ENCODE peak calls at places on chromosomes 11 and 22, in six cellular contexts. D, V, S, L, X and U are unnamed samples. For H3K9me3, the result is how much of the 10 kb centered on the place peaks cover.

GRCh38 chr22:50253941-50254340 is 2.9 kb upstream of the HDAC10 start:
- DNase-seq in D (no peak), V (no peak), S (no peak), L (no peak), X (no peak), U (no peak)

GRCh38 chr22:40407831-40408717 is 37.7 kb downstream of the SGSM3 start:
- DNase-seq in D (no peak), V (no peak), S (no peak), L (peak), X (no peak), U (no peak)

GRCh38 chr22:24146791-24147353 is 34.4 kb upstream of the SUSD2 start:
- DNase-seq in D (peak), V (no peak), S (peak), L (no peak), X (peak), U (peak)

GRCh38 chr11:87722756-87723599 is 452.3 kb downstream of the RAB38 start:
- DNase-seq in D (no peak), V (peak), S (peak), L (no peak), X (no peak), U (peak)

GRCh38 chr11:82043316-82043715 is 690.3 kb downstream of the FAM181B start:
- DNase-seq in D (no peak), V (no peak), S (no peak), L (no peak), X (no peak), U (no peak)

GRCh38 chr11:119320593-119321524 is 3.9 kb upstream of the MCAM start:
- DNase-seq in D (peak), V (peak), S (peak), L (peak), X (peak), U (peak)

GRCh38 chr11:76314741-76315090 is 66.2 kb downstream of the THAP12 start:
- DNase-seq in D (no peak), V (peak), S (no peak), L (no peak), X (peak), U (peak)

GRCh38 chr11:78419327-78419726 is 1.7 kb upstream of the GAB2 start:
- DNase-seq in D (peak), V (peak), S (no peak), L (no peak), X (peak), U (no peak)

GRCh38 chr11:123677510-123677909 is 23.1 kb upstream of the SCN3B start:
- DNase-seq in D (no peak), V (no peak), S (no peak), L (no peak), X (no peak), U (no peak)

GRCh38 chr22:43305806-43306205 is 37.4 kb downstream of the SCUBE1 start:
- DNase-seq in D (no peak), V (no peak), S (no peak), L (no peak), X (no peak), U (no peak)

GRCh38 chr11:112558691-112559090 is 298.0 kb upstream of the PLET1 start:
- DNase-seq in D (no peak), V (no peak), S (no peak), L (no peak), X (no peak), U (no peak)

GRCh38 chr22:22352376-22352999 is 107.9 kb downstream of the VPREB1 start:
- DNase-seq in D (no peak), V (no peak), S (no peak), L (no peak), X (no peak), U (no peak)

GRCh38 chr11:120235024-120235628 is 4.8 kb upstream of the POU2F3 start:
- DNase-seq in D (no peak), V (peak), S (peak), L (no peak), X (peak), U (peak)

GRCh38 chr11:117819096-117820040 is 5.2 kb downstream of the FXYD2 start:
- DNase-seq in D (peak), V (peak), S (peak), L (no peak), X (peak), U (peak)

GRCh38 chr11:67303989-67304411 is 670 bp downstream of the SSH3 start:
- DNase-seq in D (peak), V (peak), S (no peak), L (peak), X (no peak), U (peak)
- H3K4me3 ChIP-seq in D (peak), V (peak), S (peak), L (peak), X (peak), U (peak)

GRCh38 chr11:58768137-58768536 is 36.4 kb upstream of the GLYAT start:
- DNase-seq in D (no peak), V (no peak), S (no peak), L (no peak), X (no peak), U (no peak)

GRCh38 chr11:58765078-58765477 is 33.3 kb upstream of the GLYAT start:
- DNase-seq in D (no peak), V (no peak), S (no peak), L (no peak), X (no peak), U (no peak)

GRCh38 chr11:58757449-58757848 is 25.7 kb upstream of the GLYAT start:
- DNase-seq in D (no peak), V (no peak), S (no peak), L (no peak), X (no peak), U (no peak)

GRCh38 chr11:58762284-58763119 is 30.8 kb upstream of the GLYAT start:
- DNase-seq in D (no peak), V (no peak), S (no peak), L (no peak), X (no peak), U (no peak)

GRCh38 chr11:58763120-58763490 is 31.4 kb upstream of the GLYAT start:
- DNase-seq in D (no peak), V (no peak), S (no peak), L (no peak), X (no peak), U (no peak)
- H3K27ac ChIP-seq in D (no peak), V (no peak), S (no peak), L (no peak), X (no peak), U (no peak)

DNA sequence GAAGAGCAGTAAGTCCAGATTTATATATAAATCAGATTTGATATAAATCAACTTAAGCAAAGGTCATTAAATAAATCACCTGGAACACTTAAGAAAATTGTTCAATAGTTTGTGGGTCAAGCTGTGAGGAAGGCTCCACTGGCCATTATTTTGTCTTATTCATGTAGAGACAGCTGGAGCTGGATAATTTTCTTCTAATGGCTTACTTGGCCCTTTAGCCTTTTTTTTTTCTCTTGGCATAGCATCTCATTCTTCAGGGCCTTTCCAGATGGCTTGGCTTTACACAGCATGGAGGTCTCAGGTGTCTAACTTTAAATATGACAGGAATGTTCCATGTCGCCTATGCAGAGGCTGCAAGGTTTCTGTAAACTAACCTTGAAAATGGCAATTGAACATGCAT is 247.9 kb upstream of the CNTN5 start:
- DNase-seq in D (no peak), V (no peak), S (no peak), L (no peak), X (no peak), U (no peak)
- H3K9me3 ChIP-seq in D (under half), V (under half), S (under half), L (under half), X (under half), U (under half)

DNA sequence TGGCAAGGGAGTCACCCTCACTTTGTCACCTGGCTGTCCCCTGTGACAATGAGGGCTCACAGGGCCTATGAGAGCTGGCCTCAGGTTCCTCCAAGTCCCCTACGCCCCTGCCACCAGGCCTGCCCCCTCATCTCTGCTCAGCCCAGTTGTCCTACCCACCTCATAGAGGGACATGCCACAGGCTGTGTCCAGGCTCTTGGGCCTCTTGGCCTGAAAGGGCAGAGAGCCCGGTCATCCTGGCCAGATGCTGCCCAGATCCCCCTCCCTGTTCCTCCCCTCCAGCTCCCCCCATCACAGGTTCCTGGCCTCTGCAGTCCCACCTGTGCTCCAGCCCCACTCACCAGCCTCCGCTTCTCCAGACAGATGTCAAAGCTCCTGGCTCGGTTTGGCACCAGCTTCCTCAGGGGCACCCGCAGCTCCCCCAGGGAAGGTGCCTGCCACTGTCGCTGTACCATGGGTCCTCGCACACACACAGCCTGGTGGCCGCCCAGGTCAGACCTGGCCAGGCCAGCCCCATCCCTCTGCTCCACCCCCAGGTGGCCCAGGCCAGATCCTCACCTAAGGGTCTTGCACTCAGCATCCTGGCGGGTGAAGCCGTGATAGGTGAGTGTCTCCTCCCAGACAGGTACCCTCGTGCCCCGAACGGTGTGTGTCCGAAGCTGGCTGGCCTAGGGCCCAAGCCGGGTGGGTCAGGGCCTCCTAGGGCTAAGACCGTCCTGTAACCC is 8.2 kb downstream of the NDUFV1 start:
- DNase-seq in D (no peak), V (no peak), S (no peak), L (peak), X (no peak), U (no peak)
- H3K4me3 ChIP-seq in D (peak), V (no peak), S (no peak), L (no peak), X (peak), U (no peak)

GRCh38 chr22:37660709-37661045 is 2.2 kb downstream of the PDXP start:
- DNase-seq in D (no peak), V (no peak), S (no peak), L (no peak), X (no peak), U (no peak)

GRCh38 chr22:37658133-37659065 is at the start of gene PDXP:
- DNase-seq in D (peak), V (peak), S (peak), L (peak), X (peak), U (peak)

GRCh38 chr22:37659066-37659896 is 758 bp downstream of the PDXP start:
- DNase-seq in D (no peak), V (no peak), S (no peak), L (peak), X (no peak), U (no peak)

GRCh38 chr22:37661160-37661924 is 2.8 kb downstream of the PDXP start:
- DNase-seq in D (no peak), V (peak), S (peak), L (no peak), X (peak), U (peak)

DNA sequence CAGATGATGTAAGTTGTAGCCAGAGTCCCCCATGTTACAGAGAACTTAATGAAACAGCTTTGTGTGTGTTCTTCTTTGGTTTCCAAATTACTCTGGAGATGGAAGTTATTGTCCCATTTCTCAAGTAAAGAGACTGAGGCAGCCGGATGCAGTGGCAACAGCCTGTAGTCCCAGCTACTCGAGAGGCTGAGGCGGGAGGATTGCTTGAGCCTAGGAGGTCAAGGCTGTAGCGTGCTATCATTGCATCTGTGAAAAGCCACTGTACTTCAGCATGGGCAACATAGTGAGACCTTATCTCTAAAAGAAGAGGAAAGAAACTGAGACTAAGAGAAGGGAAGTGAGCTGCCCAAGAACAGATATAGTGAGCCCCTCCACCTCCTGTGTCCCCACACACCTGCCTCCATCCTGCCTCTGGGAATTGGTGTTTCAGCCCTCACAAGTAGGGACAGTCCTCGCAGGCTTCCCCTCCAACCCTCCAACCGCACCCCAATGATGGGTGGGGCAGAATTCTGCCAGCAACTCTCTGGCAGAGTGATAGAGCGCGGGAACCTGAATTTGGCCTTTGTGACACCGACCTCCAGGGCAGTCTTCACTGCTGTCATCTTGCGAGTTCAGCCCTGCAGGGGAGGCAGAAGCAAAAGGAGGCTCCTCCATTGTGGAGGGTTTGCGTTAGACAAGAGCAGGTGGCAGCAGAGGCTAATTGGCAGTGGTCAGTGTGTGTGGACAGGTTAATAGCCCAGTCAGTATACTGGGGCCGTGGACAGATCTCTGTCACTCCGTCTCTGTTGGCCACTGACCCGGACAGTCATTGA is 1.6 kb downstream of the PDXP start:
- DNase-seq in D (no peak), V (no peak), S (no peak), L (no peak), X (no peak), U (no peak)
- H3K27ac ChIP-seq in D (peak), V (no peak), S (no peak), L (peak), X (no peak), U (no peak)

DNA sequence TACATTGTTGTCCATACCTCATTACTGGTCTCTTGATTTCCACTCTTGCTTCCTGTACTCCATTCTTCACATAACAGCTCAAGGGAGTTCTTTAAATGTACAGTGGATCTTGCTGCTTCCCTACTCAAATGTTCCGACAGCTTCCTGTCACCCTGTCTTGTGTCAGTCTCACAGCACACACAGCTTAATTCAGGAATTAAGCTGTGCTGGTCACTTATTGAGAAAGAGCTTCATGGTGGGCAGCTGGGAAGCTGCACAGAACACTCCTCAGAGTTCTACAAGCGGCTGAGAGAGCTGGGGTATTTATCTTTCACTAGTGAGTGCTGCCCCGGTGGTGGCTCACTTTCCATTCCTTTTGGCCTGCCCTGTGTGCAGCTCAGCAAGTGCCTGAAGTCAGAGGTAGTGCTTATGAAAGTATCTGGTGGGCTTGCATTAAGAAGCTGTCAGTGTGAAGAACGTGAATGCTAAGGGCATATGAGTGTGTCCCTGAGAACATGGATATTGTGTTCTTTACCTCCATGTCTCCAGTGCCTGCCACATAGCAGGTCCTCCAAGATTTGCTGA is 48.7 kb downstream of the KCNQ1OT1 start:
- DNase-seq in D (no peak), V (no peak), S (no peak), L (no peak), X (no peak), U (no peak)
- H3K9me3 ChIP-seq in D (under half), V (under half), S (under half), L (under half), X (half or more), U (half or more)